ENCODE peak calls at places on chromosome 13, in four cellular contexts. V is testis, K is left lung, W is transverse colon. M is an unnamed sample.

GRCh38 chr13:21427741-21428140 is 31.4 kb downstream of the ZDHHC20 start:
- DNase-seq in V (no peak), K (no peak), W (no peak), M (no peak)

GRCh38 chr13:100399455-100399854 is 189.1 kb downstream of the GGACT start:
- DNase-seq in V (no peak), K (no peak), W (no peak), M (no peak)

GRCh38 chr13:46101488-46102289 is 3.1 kb downstream of the CPB2 start:
- DNase-seq in V (no peak), K (no peak), W (no peak), M (no peak)

GRCh38 chr13:94233401-94233800 is 246.1 kb downstream of the DCT start:
- DNase-seq in V (no peak), K (no peak), W (no peak), M (peak; percentile 24)

GRCh38 chr13:79997244-79997643 is 343.7 kb downstream of the SPRY2 start:
- DNase-seq in V (no peak), K (no peak), W (no peak), M (no peak)

GRCh38 chr13:44157614-44158013 is 216.0 kb upstream of the SERP2 start:
- DNase-seq in V (no peak), K (no peak), W (no peak), M (no peak)

GRCh38 chr13:30748717-30749116 is 13.4 kb downstream of the ALOX5AP start:
- DNase-seq in V (no peak), K (no peak), W (no peak), M (no peak)

GRCh38 chr13:35953537-35954206 is 177.5 kb downstream of the DCLK1 start:
- DNase-seq in V (peak; percentile 87), K (peak; percentile 50), W (peak; percentile 49), M (peak; percentile 91)

GRCh38 chr13:42260885-42261654 is 10.9 kb upstream of the AKAP11 start:
- DNase-seq in V (no peak), K (no peak), W (no peak), M (no peak)

GRCh38 chr13:94813920-94814500 is 101.7 kb upstream of the SOX21 start:
- DNase-seq in V (no peak), K (no peak), W (no peak), M (no peak)

GRCh38 chr13:52842440-52842839 is 6.0 kb downstream of the PCDH8 start:
- DNase-seq in V (no peak), K (no peak), W (no peak), M (no peak)

GRCh38 chr13:34678154-34678553 is 263.9 kb upstream of the NBEA start:
- DNase-seq in V (no peak), K (no peak), W (no peak), M (no peak)

GRCh38 chr13:27125357-27126282 is 46.0 kb downstream of the USP12 start:
- DNase-seq in V (peak; percentile 49), K (no peak), W (no peak), M (no peak)

GRCh38 chr13:23509781-23510543 is 60.2 kb upstream of the TNFRSF19 start:
- DNase-seq in V (no peak), K (no peak), W (no peak), M (no peak)

DNA sequence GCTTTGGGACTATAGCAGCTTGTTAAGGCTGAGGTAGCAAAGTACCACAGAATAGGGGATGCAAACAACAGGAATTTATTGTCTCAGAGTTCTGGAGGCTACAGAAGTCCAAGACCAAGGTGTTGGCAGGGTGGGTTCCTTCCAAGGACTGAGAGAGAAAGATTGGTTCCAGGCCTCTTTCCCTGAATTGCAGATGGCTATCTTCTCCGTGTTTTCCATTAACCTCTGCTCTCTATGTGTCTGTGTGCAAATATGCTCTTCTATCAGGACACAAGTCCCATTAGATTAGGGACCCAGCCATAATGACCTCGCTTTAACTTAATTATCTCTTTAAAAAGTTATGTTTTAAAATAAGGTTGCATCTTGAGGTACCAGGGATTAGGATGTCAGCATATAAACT is 1732.9 kb upstream of the SLC10A2 start:
- DNase-seq in V (no peak), K (no peak), W (no peak), M (no peak)
- H3K9me3 ChIP-seq in V (no peaks in the 10 kb centered on the region), K (no peaks in the 10 kb centered on the region), W (no peaks in the 10 kb centered on the region), M (no peaks in the 10 kb centered on the region)

GRCh38 chr13:19055611-19056010 is 126.0 kb downstream of the TUBA3C start:
- DNase-seq in V (no peak), K (no peak), W (no peak), M (no peak)
- H3K9me3 ChIP-seq in V (no peaks in the 10 kb centered on the region), K (peaks cover 8% of the 10 kb centered on the region), W (peaks cover 6% of the 10 kb centered on the region), M (no peaks in the 10 kb centered on the region)

GRCh38 chr13:48624016-48624415 is 29.7 kb upstream of the CYSLTR2 start:
- DNase-seq in V (no peak), K (no peak), W (no peak), M (no peak)
- H3K9me3 ChIP-seq in V (no peaks in the 10 kb centered on the region), K (peaks cover 33% of the 10 kb centered on the region), W (no peaks in the 10 kb centered on the region), M (no peaks in the 10 kb centered on the region)

GRCh38 chr13:111920306-111920931 is 146.5 kb upstream of the SOX1 start:
- DNase-seq in V (no peak), K (peak; percentile 13), W (no peak), M (no peak)
- H3K9me3 ChIP-seq in V (no peaks in the 10 kb centered on the region), K (no peaks in the 10 kb centered on the region), W (no peaks in the 10 kb centered on the region), M (no peaks in the 10 kb centered on the region)

GRCh38 chr13:103542648-103543047 is 476.4 kb upstream of the SLC10A2 start:
- DNase-seq in V (no peak), K (no peak), W (no peak), M (no peak)

DNA sequence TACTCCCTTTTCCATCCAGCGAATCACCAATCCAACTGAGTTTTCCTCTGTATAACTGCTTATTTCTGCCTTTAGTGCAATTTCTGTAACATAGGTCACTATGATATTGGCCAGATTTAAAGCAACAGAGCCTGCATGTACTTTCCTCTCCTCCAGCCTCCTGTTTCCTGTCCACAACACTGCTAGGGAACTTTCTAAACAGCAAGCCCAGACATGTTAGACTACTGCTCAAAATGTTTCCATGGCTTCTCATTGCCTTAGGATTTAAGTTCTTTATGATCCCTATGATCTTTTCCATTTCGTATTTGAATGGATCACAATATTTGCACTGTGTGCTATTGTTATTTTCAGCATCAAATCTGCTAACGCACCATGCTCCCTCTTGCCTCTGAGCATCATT is 481.7 kb upstream of the SLC10A2 start:
- DNase-seq in V (no peak), K (no peak), W (no peak), M (no peak)
- H3K9me3 ChIP-seq in V (no peaks in the 10 kb centered on the region), K (peaks cover 14% of the 10 kb centered on the region), W (no peaks in the 10 kb centered on the region), M (no peaks in the 10 kb centered on the region)

GRCh38 chr13:18235172-18235571 is 946.5 kb downstream of the TUBA3C start:
- DNase-seq in V (no peak), K (no peak), W (no peak), M (no peak)
- H3K9me3 ChIP-seq in V (no peaks in the 10 kb centered on the region), K (peaks cover 46% of the 10 kb centered on the region), W (peaks cover 12% of the 10 kb centered on the region), M (no peaks in the 10 kb centered on the region)

GRCh38 chr13:56134524-56134923 is 1006.2 kb upstream of the PRR20A start:
- DNase-seq in V (no peak), K (no peak), W (no peak), M (no peak)
- H3K9me3 ChIP-seq in V (no peaks in the 10 kb centered on the region), K (peaks cover 2% of the 10 kb centered on the region), W (no peaks in the 10 kb centered on the region), M (no peaks in the 10 kb centered on the region)

DNA sequence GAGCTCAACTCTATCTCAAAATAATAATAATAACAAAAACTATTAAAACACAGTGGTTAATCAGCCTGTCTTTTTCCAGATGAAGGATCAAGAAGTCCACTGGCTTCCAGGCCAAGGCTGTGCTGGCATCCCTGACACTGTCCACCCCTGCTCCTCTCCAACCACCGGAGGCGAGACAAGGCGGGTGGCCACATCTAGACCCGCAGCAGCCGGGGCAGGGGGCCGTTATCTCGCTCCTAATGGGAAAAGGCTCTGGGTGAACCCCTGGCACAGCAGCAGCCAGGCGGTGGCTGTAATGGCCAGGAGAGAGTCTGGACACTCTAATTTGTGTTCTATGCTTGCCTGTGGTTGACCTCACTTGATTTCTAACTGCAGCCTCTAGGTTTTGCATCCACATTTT is 158.0 kb upstream of the SOX1 start:
- DNase-seq in V (no peak), K (no peak), W (no peak), M (no peak)
- H3K9me3 ChIP-seq in V (no peaks in the 10 kb centered on the region), K (no peaks in the 10 kb centered on the region), W (no peaks in the 10 kb centered on the region), M (no peaks in the 10 kb centered on the region)

GRCh38 chr13:54934121-54934520 is 1905.5 kb downstream of the OLFM4 start:
- DNase-seq in V (no peak), K (no peak), W (no peak), M (no peak)
- H3K9me3 ChIP-seq in V (no peaks in the 10 kb centered on the region), K (peaks cover 7% of the 10 kb centered on the region), W (no peaks in the 10 kb centered on the region), M (no peaks in the 10 kb centered on the region)